ENCODE peak calls at places on chromosome 7, in six cellular contexts. J, Y, Q, U, L and G are unnamed samples.

GRCh38 chr7:46544396-46545008 is 623.4 kb upstream of the IGFBP3 start:
- DNase-seq in U (peak), L (no peak), Y (no peak), J (no peak), Q (no peak), G (peak)

GRCh38 chr7:30852744-30853288 is 58.8 kb upstream of the AQP1 start:
- DNase-seq in Q (no peak), L (no peak), J (no peak), Y (no peak), U (no peak), G (no peak)

GRCh38 chr7:94908204-94909022 is 1.0 kb downstream of the PPP1R9A start:
- DNase-seq in L (no peak), Y (no peak), U (peak), Q (no peak), J (peak), G (peak)

GRCh38 chr7:131219277-131220041 is 108.2 kb upstream of the MKLN1 start:
- DNase-seq in J (no peak), Y (peak), L (no peak), U (peak), Q (peak), G (no peak)

GRCh38 chr7:44581426-44581906 is 565 bp downstream of the TMED4 start:
- DNase-seq in Y (peak), L (peak), U (peak), J (no peak), Q (peak), G (no peak)

GRCh38 chr7:776992-777520 is 50.0 kb upstream of the PRKAR1B start:
- DNase-seq in Y (no peak), J (no peak), L (no peak), Q (no peak), U (no peak), G (no peak)

GRCh38 chr7:68505721-68506120 is 1092.6 kb upstream of the AUTS2 start:
- DNase-seq in U (no peak), Y (no peak), J (no peak), Q (no peak), L (no peak), G (no peak)

GRCh38 chr7:139075871-139076686 is 33.4 kb downstream of the ZC3HAV1 start:
- DNase-seq in J (no peak), Q (no peak), U (no peak), Y (no peak), L (no peak), G (no peak)

GRCh38 chr7:106047146-106047545 is 65.0 kb downstream of the SYPL1 start:
- DNase-seq in Y (no peak), L (no peak), U (no peak), Q (no peak), J (no peak), G (no peak)

GRCh38 chr7:7424151-7424873 is 111.4 kb downstream of the COL28A1 start:
- DNase-seq in U (peak), J (peak), L (peak), Q (peak), Y (peak), G (peak)

GRCh38 chr7:50185188-50185587 is 92.1 kb upstream of the ZPBP start:
- DNase-seq in L (no peak), J (no peak), Q (no peak), U (no peak), Y (no peak), G (no peak)

GRCh38 chr7:43735802-43736603 is 6.7 kb upstream of the COA1 start:
- DNase-seq in U (peak), Q (no peak), L (peak), Y (no peak), J (no peak), G (no peak)

GRCh38 chr7:101614939-101615302 is 14.2 kb downstream of the MYL10 start:
- DNase-seq in L (no peak), Y (no peak), Q (no peak), J (peak), U (no peak), G (peak)

GRCh38 chr7:70037171-70037933 is 439.1 kb downstream of the AUTS2 start:
- DNase-seq in J (no peak), U (no peak), Q (no peak), L (no peak), Y (no peak), G (no peak)

GRCh38 chr7:116500071-116500853 is 724 bp downstream of the CAV2 start:
- DNase-seq in Q (no peak), U (peak), J (peak), L (peak), Y (peak), G (peak)

GRCh38 chr7:78383096-78383495 is 584.5 kb downstream of the PHTF2 start:
- DNase-seq in U (no peak), L (no peak), Q (no peak), Y (no peak), J (no peak), G (peak)

GRCh38 chr7:151520419-151521229 is 929 bp upstream of the RHEB start:
- DNase-seq in L (peak), J (peak), U (peak), Y (peak), Q (peak), G (peak)

GRCh38 chr7:32577421-32577820 is 82.1 kb downstream of the AVL9 start:
- DNase-seq in Q (no peak), J (no peak), L (no peak), Y (no peak), U (no peak), G (no peak)